ENCODE peak calls at places on chromosome 3, in six cellular contexts. Q, P, H, D, U and Y are unnamed samples.
A peak's percentile ranks its signal among the peaks of the same experiment; 100 is the strongest.

GRCh38 chr3:108414007-108414406 is 96.4 kb downstream of the MYH15 start:
- DNase-seq in Q (no peak), P (no peak), H (no peak), D (no peak), U (no peak), Y (no peak)

GRCh38 chr3:134709563-134710312 is 58.9 kb upstream of the KY start:
- DNase-seq in Q (no peak), P (no peak), H (no peak), D (no peak), U (no peak), Y (no peak)

GRCh38 chr3:52712291-52713212 is 6.6 kb downstream of the SPCS1 start:
- DNase-seq in Q (peak; percentile 59), P (no peak), H (no peak), D (no peak), U (no peak), Y (no peak)

GRCh38 chr3:126415661-126416591 is 21.2 kb downstream of the CFAP100 start:
- DNase-seq in Q (no peak), P (no peak), H (no peak), D (no peak), U (no peak), Y (no peak)

GRCh38 chr3:65955792-65956477 is 82.8 kb downstream of the MAGI1 start:
- DNase-seq in Q (peak; percentile 93), P (peak; percentile 37), H (peak; percentile 46), D (no peak), U (no peak), Y (no peak)

GRCh38 chr3:106006001-106006400 is 137.2 kb upstream of the CBLB start:
- DNase-seq in Q (no peak), P (no peak), H (no peak), D (no peak), U (no peak), Y (no peak)

GRCh38 chr3:179454887-179455286 is 3.6 kb upstream of the GNB4 start:
- DNase-seq in Q (no peak), P (no peak), H (no peak), D (no peak), U (no peak), Y (no peak)

GRCh38 chr3:30471076-30471475 is 135.3 kb upstream of the TGFBR2 start:
- DNase-seq in Q (no peak), P (no peak), H (peak; percentile 11), D (no peak), U (no peak), Y (no peak)

GRCh38 chr3:127478922-127479321 is 111.6 kb downstream of the TPRA1 start:
- DNase-seq in Q (no peak), P (no peak), H (no peak), D (no peak), U (no peak), Y (no peak)

GRCh38 chr3:45145681-45146614 is at the start of gene CDCP1:
- DNase-seq in Q (no peak), P (no peak), H (no peak), D (no peak), U (no peak), Y (peak; percentile 54)

GRCh38 chr3:30683769-30684168 is 77.4 kb downstream of the TGFBR2 start:
- DNase-seq in Q (no peak), P (peak; percentile 19), H (no peak), D (no peak), U (no peak), Y (no peak)

GRCh38 chr3:101182734-101183133 is 137.6 kb downstream of the IMPG2 start:
- DNase-seq in Q (no peak), P (peak; percentile 29), H (no peak), D (no peak), U (no peak), Y (no peak)

GRCh38 chr3:21435871-21436270 is 315.1 kb downstream of the ZNF385D start:
- DNase-seq in Q (no peak), P (peak; percentile 7), H (peak; percentile 88), D (no peak), U (no peak), Y (no peak)

GRCh38 chr3:123088360-123088759 is 21.5 kb downstream of the PDIA5 start:
- DNase-seq in Q (no peak), P (no peak), H (no peak), D (no peak), U (no peak), Y (no peak)

GRCh38 chr3:159840900-159841299 is 147.7 kb upstream of the IL12A start:
- DNase-seq in Q (no peak), P (peak; percentile 64), H (no peak), D (no peak), U (no peak), Y (no peak)

GRCh38 chr3:34973586-34973985 is 665.7 kb upstream of the ARPP21 start:
- DNase-seq in Q (no peak), P (no peak), H (no peak), D (no peak), U (no peak), Y (no peak)

GRCh38 chr3:8442993-8443670 is 58.5 kb upstream of the LMCD1 start:
- DNase-seq in Q (no peak), P (peak; percentile 60), H (peak; percentile 51), D (no peak), U (no peak), Y (no peak)

GRCh38 chr3:72953325-72953956 is 43.2 kb upstream of the PPP4R2 start:
- DNase-seq in Q (peak; percentile 95), P (peak; percentile 59), H (no peak), D (no peak), U (peak; percentile 14), Y (no peak)

GRCh38 chr3:183259087-183259486 is 6.0 kb downstream of the B3GNT5 start:
- DNase-seq in Q (no peak), P (no peak), H (no peak), D (no peak), U (no peak), Y (no peak)

GRCh38 chr3:183261103-183261502 is 8.1 kb downstream of the B3GNT5 start:
- DNase-seq in Q (no peak), P (no peak), H (peak; percentile 55), D (no peak), U (no peak), Y (no peak)

GRCh38 chr3:183259621-183260020 is 6.6 kb downstream of the B3GNT5 start:
- DNase-seq in Q (no peak), P (no peak), H (no peak), D (no peak), U (peak; percentile 31), Y (no peak)

GRCh38 chr3:183262979-183263378 is 9.9 kb downstream of the B3GNT5 start:
- DNase-seq in Q (no peak), P (no peak), H (no peak), D (no peak), U (no peak), Y (no peak)

DNA sequence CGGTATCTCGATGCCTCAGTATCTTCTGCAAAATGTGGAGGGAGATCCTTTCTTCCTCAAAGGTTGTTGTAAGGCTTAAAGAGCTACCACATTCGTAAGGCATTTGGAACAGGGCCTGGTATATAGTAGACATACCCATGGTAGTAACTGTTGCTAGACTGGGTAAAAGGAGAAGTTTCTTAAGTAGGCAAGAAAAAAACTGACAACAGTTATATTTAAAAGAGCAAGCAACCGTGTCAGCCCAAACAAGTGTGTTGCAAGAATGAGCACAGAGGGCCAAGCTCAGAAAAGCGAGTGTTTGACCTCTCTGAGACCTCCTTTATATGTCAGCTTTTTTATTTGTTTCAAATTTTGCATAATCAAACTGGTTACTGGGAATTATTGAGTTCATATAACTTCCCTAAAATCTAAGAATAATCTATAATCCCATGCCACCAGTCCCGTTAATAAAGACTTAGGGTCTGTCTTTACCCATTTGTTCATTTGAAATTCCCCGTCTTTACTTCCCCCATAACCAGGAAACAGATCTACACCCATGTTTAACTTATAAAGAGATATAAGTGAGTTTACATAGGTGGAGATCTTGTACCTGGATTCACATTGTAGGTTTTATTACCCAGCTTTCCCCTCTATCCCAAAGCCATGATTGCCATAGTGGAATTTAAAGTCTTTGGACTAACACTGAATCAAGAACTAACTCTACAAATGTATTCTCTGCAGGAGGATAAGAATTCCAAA is 7.3 kb downstream of the B3GNT5 start:
- DNase-seq in Q (no peak), P (no peak), H (no peak), D (no peak), U (peak; percentile 86), Y (no peak)
- TF ChIP-seq MYC in Q (no peak), P (no peak), H (no peak), D (no peak), U (peak; percentile 43), Y (no peak)

DNA sequence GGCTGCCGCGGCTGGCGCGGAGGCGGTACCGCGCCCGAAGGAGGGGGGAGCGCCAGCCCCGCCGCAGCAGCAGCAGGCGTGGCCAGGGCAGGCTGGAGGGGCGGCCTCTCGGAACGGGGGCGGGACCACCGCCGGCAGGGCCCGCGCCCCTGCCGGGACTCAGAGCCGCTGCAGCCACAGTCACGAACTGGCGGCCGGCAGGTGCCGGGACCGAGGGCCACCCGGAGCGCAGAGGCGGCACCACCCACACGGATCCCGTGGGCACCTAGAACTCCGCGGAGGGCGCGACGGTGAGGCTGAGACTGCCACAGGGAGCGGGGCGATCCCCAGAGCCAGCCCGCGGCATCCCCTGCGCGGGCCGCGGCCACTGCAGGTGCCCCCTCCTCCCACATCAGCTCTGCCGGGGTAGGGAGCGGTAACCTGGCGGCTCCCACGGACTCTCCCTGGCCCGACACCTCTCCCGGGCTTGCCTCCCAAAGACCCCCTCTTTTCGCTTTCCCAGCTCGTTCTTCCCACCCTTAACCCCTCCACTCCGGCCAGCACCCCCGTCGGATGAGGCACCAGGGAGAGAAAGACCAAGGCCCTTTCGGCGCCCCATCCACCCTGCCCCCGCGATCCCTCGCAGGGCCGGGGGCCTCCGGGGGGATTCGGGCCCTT is at the start of gene VWA5B2:
- DNase-seq in Q (peak; percentile 44), P (peak; percentile 57), H (peak; percentile 60), D (no peak), U (peak; percentile 63), Y (peak; percentile 66)
- TF ChIP-seq MYC in Q (no peak), P (no peak), H (no peak), D (no peak), U (no peak), Y (no peak)

DNA sequence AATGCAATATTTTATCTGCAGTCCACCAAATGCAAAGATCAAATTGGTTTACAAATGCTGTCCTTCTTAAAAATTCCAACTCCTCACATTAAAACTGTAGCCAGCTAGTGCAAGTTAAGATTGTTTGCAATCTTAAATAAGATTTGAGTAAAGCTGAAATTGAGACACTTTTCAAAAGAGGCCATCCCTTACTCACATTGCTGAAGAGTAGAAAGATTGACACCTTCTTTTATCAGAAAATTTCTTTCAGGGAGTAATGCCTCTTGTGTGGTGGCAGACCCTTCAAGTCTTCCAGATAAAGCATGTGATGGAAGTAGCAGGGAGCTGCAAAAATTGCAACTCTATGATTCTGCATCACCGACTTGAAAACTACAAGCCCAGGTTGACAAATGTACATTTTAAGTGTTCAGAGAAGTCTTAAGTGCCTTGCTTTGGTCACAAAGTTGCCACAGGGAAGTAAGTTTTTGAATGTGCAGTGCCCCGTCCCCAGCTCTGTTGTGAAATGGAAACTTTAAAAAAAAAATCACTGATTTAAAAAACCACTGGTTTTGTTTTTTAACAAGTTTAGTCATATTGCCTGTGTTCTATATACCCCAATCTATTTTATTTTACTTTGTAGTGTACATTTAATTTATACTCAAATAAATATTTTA is 12.6 kb downstream of the CD86 start:
- DNase-seq in Q (no peak), P (no peak), H (no peak), D (no peak), U (peak; percentile 61), Y (no peak)
- TF ChIP-seq MYC in Q (no peak), P (no peak), H (no peak), D (no peak), U (no peak), Y (no peak)

DNA sequence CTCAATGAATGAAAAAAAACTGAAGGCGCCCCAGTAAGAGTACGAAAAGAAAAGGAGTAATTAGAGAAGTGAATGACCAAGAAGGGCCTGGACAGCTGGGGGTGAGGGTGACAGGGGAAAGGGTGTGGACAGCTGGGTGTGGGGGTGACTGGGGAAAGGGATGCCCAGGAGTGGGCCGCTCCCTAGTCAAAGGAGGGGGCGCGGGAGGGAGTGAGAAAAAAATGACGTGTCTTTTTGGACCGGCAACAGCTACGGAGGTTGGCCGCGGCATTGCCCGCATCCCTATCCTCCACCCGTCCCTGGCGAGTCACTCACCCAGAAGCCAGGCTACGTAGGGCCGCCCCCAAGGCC is 260 bp upstream of the ZCWPW2 start:
- DNase-seq in Q (no peak), P (no peak), H (no peak), D (no peak), U (no peak), Y (peak; percentile 79)
- TF ChIP-seq MYC in Q (no peak), P (no peak), H (no peak), D (no peak), U (no peak), Y (no peak)